ENCODE peak calls at places on chromosomes 13 and 19, in six cellular contexts. R is HCEC 1CT; W is stimulated activated CD4-positive, alpha-beta T cell treated with anti-CD3 and anti-CD28 coated beads, Interleukin-12 subunit alpha, Interleukin-12 subunit beta, amount 100 ng/mL, for 24 hours; K is HTR-8/SVneo; P is BE2C; A is dermis microvascular lymphatic vessel endothelial cell. B is an unnamed sample.

GRCh38 chr13:21120191-21120590 is 56.2 kb downstream of the SKA3 start:
- DNase-seq in A (no peak), P (no peak), W (no peak), K (no peak), R (no peak), B (no peak)

GRCh38 chr19:11465605-11466004 is 15.2 kb downstream of the ELAVL3 start:
- DNase-seq in P (no peak), W (no peak), K (no peak), A (no peak), R (no peak), B (no peak)

GRCh38 chr13:30037306-30037705 is 186.9 kb upstream of the UBL3 start:
- DNase-seq in A (no peak), K (no peak), P (peak), W (no peak), R (no peak), B (no peak)

GRCh38 chr19:39941615-39942507 is 7.4 kb upstream of the FCGBP start:
- DNase-seq in P (no peak), W (no peak), R (no peak), A (no peak), K (no peak), B (no peak)

GRCh38 chr19:35715981-35716734 is 1.6 kb upstream of the KMT2B start:
- DNase-seq in P (peak), K (peak), R (peak), A (no peak), W (no peak), B (no peak)

GRCh38 chr13:77861716-77862115 is 56.9 kb downstream of the EDNRB start:
- DNase-seq in P (no peak), R (peak), K (no peak), W (no peak), A (no peak), B (no peak)

GRCh38 chr19:35006342-35006998 is 6.3 kb downstream of the GRAMD1A start:
- DNase-seq in A (no peak), K (no peak), W (no peak), R (peak), P (no peak), B (no peak)

GRCh38 chr19:35264281-35265125 is 4.3 kb upstream of the USF2 start:
- DNase-seq in R (no peak), W (no peak), P (no peak), K (no peak), A (no peak), B (no peak)

GRCh38 chr19:4543856-4544647 is 4.2 kb upstream of the LRG1 start:
- DNase-seq in A (no peak), W (no peak), P (no peak), R (no peak), K (no peak), B (no peak)

B was measured in HCT116.